ENCODE peak calls at places on chromosome 3, in six cellular contexts. One of them, this sample, is unnamed.

GRCh38 chr3:119643528-119643927 is 16.9 kb downstream of the POPDC2 start:
- DNase-seq in hepatocyte: no peak
- DNase-seq in NCI-H2081: no peak
- DNase-seq in T-helper 1 cell: no peak
- DNase-seq in AG04450: no peak
- DNase-seq in NCI-H774: no peak
- DNase-seq in this sample: no peak

GRCh38 chr3:98750520-98750919 is 12.6 kb upstream of the ST3GAL6 start:
- DNase-seq in hepatocyte: no peak
- DNase-seq in NCI-H2081: no peak
- DNase-seq in T-helper 1 cell: no peak
- DNase-seq in AG04450: no peak
- DNase-seq in NCI-H774: no peak
- DNase-seq in this sample: no peak

GRCh38 chr3:65356331-65357286 is 668.8 kb upstream of the ADAMTS9 start:
- DNase-seq in hepatocyte: peak; percentile 23
- DNase-seq in NCI-H2081: no peak
- DNase-seq in T-helper 1 cell: no peak
- DNase-seq in AG04450: no peak
- DNase-seq in NCI-H774: no peak
- DNase-seq in this sample: no peak

GRCh38 chr3:116777181-116777840 is 67.7 kb downstream of the TUSC7 start:
- DNase-seq in hepatocyte: no peak
- DNase-seq in NCI-H2081: no peak
- DNase-seq in T-helper 1 cell: no peak
- DNase-seq in AG04450: no peak
- DNase-seq in NCI-H774: no peak
- DNase-seq in this sample: no peak

GRCh38 chr3:8629151-8630021 is 15.2 kb downstream of the SSUH2 start:
- DNase-seq in hepatocyte: peak; percentile 80
- DNase-seq in NCI-H2081: no peak
- DNase-seq in T-helper 1 cell: no peak
- DNase-seq in AG04450: peak; percentile 30
- DNase-seq in NCI-H774: no peak
- DNase-seq in this sample: no peak

GRCh38 chr3:174330303-174330702 is 528.8 kb upstream of the NAALADL2 start:
- DNase-seq in hepatocyte: no peak
- DNase-seq in NCI-H2081: no peak
- DNase-seq in T-helper 1 cell: no peak
- DNase-seq in AG04450: peak; percentile 51
- DNase-seq in NCI-H774: no peak
- DNase-seq in this sample: no peak

GRCh38 chr3:125191256-125191655 is 21.3 kb downstream of the SLC12A8 start:
- DNase-seq in hepatocyte: no peak
- DNase-seq in NCI-H2081: no peak
- DNase-seq in T-helper 1 cell: no peak
- DNase-seq in AG04450: no peak
- DNase-seq in NCI-H774: no peak
- DNase-seq in this sample: no peak

GRCh38 chr3:58580826-58581327 is 3.7 kb upstream of the FAM107A start:
- DNase-seq in hepatocyte: peak; percentile 23
- DNase-seq in NCI-H2081: no peak
- DNase-seq in T-helper 1 cell: no peak
- DNase-seq in AG04450: no peak
- DNase-seq in NCI-H774: no peak
- DNase-seq in this sample: no peak

This sample was measured in NCI-H1105 treated with DMSO at 0.1 percent for 48 hours.